ENCODE peak calls at places on chromosome 10, in eight cellular contexts. R is stromal cell of bone marrow; J is progenitor cell of endocrine pancreas; C is anterior cingulate cortex; A is NCI-H524; K is RCC 7860; T is activated CD4-positive, alpha-beta T cell treated with anti-CD3 and anti-CD28 coated beads for 48 hours; I is activated T-helper 1 cell treated with Interleukin-2 at 50 U/mL for 16 hours. V is an unnamed sample.

GRCh38 chr10:103745264-103746247 is 109.8 kb downstream of the SH3PXD2A start:
- DNase-seq in R (no peak), K (peak), J (no peak), T (peak), I (peak), C (no peak), A (no peak), V (peak)

GRCh38 chr10:69819713-69820506 is 18.2 kb downstream of the COL13A1 start:
- DNase-seq in K (peak), A (no peak), J (no peak), I (no peak), C (no peak), T (no peak), R (no peak), V (no peak)

GRCh38 chr10:110857265-110858158 is 14.2 kb upstream of the PDCD4 start:
- DNase-seq in R (peak), I (no peak), J (no peak), T (peak), C (no peak), K (no peak), A (peak), V (no peak)

GRCh38 chr10:21049482-21049881 is 152.4 kb upstream of the NEBL start:
- DNase-seq in J (no peak), T (no peak), I (no peak), A (no peak), C (no peak), K (no peak), R (no peak), V (no peak)

GRCh38 chr10:33336606-33337334 is 2.3 kb upstream of the NRP1 start:
- DNase-seq in A (peak), T (no peak), C (peak), K (peak), I (no peak), R (no peak), J (peak), V (no peak)

GRCh38 chr10:114856544-114857287 is 35.1 kb downstream of the FHIP2A start:
- DNase-seq in R (no peak), C (no peak), J (no peak), K (peak), A (no peak), T (no peak), I (no peak), V (no peak)

GRCh38 chr10:50992972-50993766 is 81.1 kb upstream of the PRKG1 start:
- DNase-seq in C (no peak), T (no peak), J (no peak), A (peak), I (no peak), R (peak), K (no peak), V (no peak)

GRCh38 chr10:99337261-99337905 is 8.2 kb downstream of the CNNM1 start:
- DNase-seq in T (no peak), I (no peak), A (no peak), J (no peak), K (peak), C (no peak), R (no peak), V (no peak)

GRCh38 chr10:50625663-50626062 is 1.9 kb upstream of the SGMS1 start:
- DNase-seq in C (no peak), K (no peak), T (no peak), J (no peak), I (no peak), A (no peak), R (no peak), V (no peak)

GRCh38 chr10:68271104-68271882 is 39.4 kb upstream of the ATOH7 start:
- DNase-seq in R (peak), A (peak), T (no peak), I (no peak), C (no peak), K (no peak), J (no peak), V (no peak)

GRCh38 chr10:29140991-29141390 is 147.9 kb upstream of the LYZL1 start:
- DNase-seq in R (peak), I (no peak), K (peak), C (no peak), T (no peak), J (no peak), A (no peak), V (no peak)

GRCh38 chr10:70478191-70479160 is at the start of gene PALD1:
- DNase-seq in I (peak), R (no peak), K (no peak), A (peak), T (peak), C (peak), J (peak), V (peak)

GRCh38 chr10:61628875-61629513 is 33.7 kb upstream of the CABCOCO1 start:
- DNase-seq in T (no peak), K (peak), C (no peak), J (no peak), A (no peak), I (no peak), R (peak), V (no peak)

GRCh38 chr10:126551197-126551596 is 119.3 kb downstream of the C10orf90 start:
- DNase-seq in K (no peak), R (no peak), C (no peak), J (no peak), I (no peak), T (no peak), A (no peak), V (no peak)

GRCh38 chr10:70551971-70552422 is 50.5 kb downstream of the PRF1 start:
- DNase-seq in I (no peak), C (no peak), T (no peak), R (peak), J (no peak), A (no peak), K (no peak), V (no peak)

GRCh38 chr10:33945051-33945450 is 610.6 kb upstream of the NRP1 start:
- DNase-seq in I (no peak), T (no peak), A (no peak), J (no peak), C (no peak), R (no peak), K (no peak), V (no peak)

GRCh38 chr10:12050528-12050927 is 7.9 kb upstream of the UPF2 start:
- DNase-seq in T (no peak), C (no peak), R (no peak), K (no peak), J (no peak), A (no peak), I (no peak), V (no peak)

GRCh38 chr10:24962998-24963397 is 10.6 kb upstream of the PRTFDC1 start:
- DNase-seq in C (no peak), A (no peak), J (no peak), R (no peak), K (peak), T (peak), I (no peak), V (no peak)

GRCh38 chr10:47336387-47337134 is 11.6 kb upstream of the RBP3 start:
- DNase-seq in A (no peak), C (no peak), I (no peak), R (no peak), J (no peak), T (no peak), K (peak), V (no peak)

GRCh38 chr10:129725011-129725410 is 239.1 kb downstream of the EBF3 start:
- DNase-seq in K (no peak), I (no peak), T (no peak), J (no peak), C (no peak), A (no peak), R (no peak), V (no peak)

V was measured in T-helper 22 cell.